ENCODE peak calls at places on chromosomes 1 and 21, in six cellular contexts. X, Y, P, I, L and O are unnamed samples.

GRCh38 chr1:243482237-243483022 is 226.6 kb downstream of the SDCCAG8 start:
- DNase-seq in P (no peak), Y (no peak), X (no peak), I (no peak), L (no peak), O (no peak)

GRCh38 chr1:1085911-1086841 is 12.1 kb upstream of the RNF223 start:
- DNase-seq in P (no peak), I (peak; percentile 16), L (no peak), X (no peak), Y (no peak), O (peak; percentile 17)

GRCh38 chr1:154969741-154970452 is 650 bp downstream of the SHC1 start:
- DNase-seq in X (no peak), L (no peak), I (no peak), P (no peak), Y (no peak), O (no peak)

GRCh38 chr1:170213598-170213997 is 67.8 kb downstream of the NTMT2 start:
- DNase-seq in X (no peak), P (peak; percentile 60), I (peak; percentile 68), L (no peak), Y (no peak), O (no peak)

GRCh38 chr1:226292874-226293552 is 16.0 kb downstream of the LIN9 start:
- DNase-seq in Y (no peak), L (no peak), P (no peak), I (no peak), X (no peak), O (no peak)

GRCh38 chr1:85566890-85567289 is 13.7 kb upstream of the CCN1 start:
- DNase-seq in Y (no peak), I (no peak), X (no peak), P (no peak), L (no peak), O (no peak)

GRCh38 chr1:9110669-9111356 is 18.1 kb downstream of the GPR157 start:
- DNase-seq in X (peak; percentile 88), Y (peak; percentile 80), I (peak; percentile 91), L (no peak), P (peak; percentile 96), O (peak; percentile 83)

GRCh38 chr1:17861685-17862084 is 106.6 kb downstream of the ACTL8 start:
- DNase-seq in I (no peak), Y (no peak), L (no peak), X (no peak), P (no peak), O (no peak)

GRCh38 chr21:37463083-37463780 is 96.7 kb downstream of the DYRK1A start:
- DNase-seq in I (no peak), X (no peak), Y (peak; percentile 46), P (no peak), L (no peak), O (no peak)

GRCh38 chr1:39142394-39143060 is 62.0 kb upstream of the MACF1 start:
- DNase-seq in X (peak; percentile 97), L (no peak), I (no peak), Y (no peak), P (peak; percentile 73), O (no peak)

GRCh38 chr21:45299026-45299863 is 11.6 kb upstream of the POFUT2 start:
- DNase-seq in I (no peak), Y (no peak), L (no peak), P (no peak), X (no peak), O (no peak)

GRCh38 chr1:100360790-100361232 is 8.5 kb downstream of the CDC14A start:
- DNase-seq in Y (no peak), X (no peak), L (no peak), P (peak; percentile 76), I (peak; percentile 40), O (no peak)

GRCh38 chr1:219489636-219490035 is 123.3 kb downstream of the ZC3H11B start:
- DNase-seq in I (no peak), L (no peak), X (no peak), Y (no peak), P (no peak), O (no peak)

GRCh38 chr21:25670726-25671125 is 31.7 kb downstream of the JAM2 start:
- DNase-seq in X (no peak), Y (no peak), I (no peak), P (no peak), L (no peak), O (no peak)

GRCh38 chr1:217554849-217555248 is 76.0 kb downstream of the GPATCH2 start:
- DNase-seq in Y (no peak), I (no peak), P (no peak), X (no peak), L (no peak), O (no peak)

GRCh38 chr21:46208761-46209721 is 19.5 kb downstream of the LSS start:
- DNase-seq in Y (no peak), I (peak; percentile 18), P (no peak), L (no peak), X (no peak), O (no peak)

GRCh38 chr1:208242829-208243521 is 1.2 kb downstream of the PLXNA2 start:
- DNase-seq in L (no peak), Y (peak; percentile 70), P (peak; percentile 23), I (no peak), X (no peak), O (peak; percentile 63)

GRCh38 chr21:44710756-44711326 is 531 bp downstream of the TSPEAR start:
- DNase-seq in P (no peak), L (no peak), X (no peak), Y (no peak), I (no peak), O (peak; percentile 41)

GRCh38 chr1:63928197-63929105 is 154.6 kb downstream of the ROR1 start:
- DNase-seq in Y (no peak), P (no peak), I (peak; percentile 57), L (no peak), X (no peak), O (no peak)

DNA sequence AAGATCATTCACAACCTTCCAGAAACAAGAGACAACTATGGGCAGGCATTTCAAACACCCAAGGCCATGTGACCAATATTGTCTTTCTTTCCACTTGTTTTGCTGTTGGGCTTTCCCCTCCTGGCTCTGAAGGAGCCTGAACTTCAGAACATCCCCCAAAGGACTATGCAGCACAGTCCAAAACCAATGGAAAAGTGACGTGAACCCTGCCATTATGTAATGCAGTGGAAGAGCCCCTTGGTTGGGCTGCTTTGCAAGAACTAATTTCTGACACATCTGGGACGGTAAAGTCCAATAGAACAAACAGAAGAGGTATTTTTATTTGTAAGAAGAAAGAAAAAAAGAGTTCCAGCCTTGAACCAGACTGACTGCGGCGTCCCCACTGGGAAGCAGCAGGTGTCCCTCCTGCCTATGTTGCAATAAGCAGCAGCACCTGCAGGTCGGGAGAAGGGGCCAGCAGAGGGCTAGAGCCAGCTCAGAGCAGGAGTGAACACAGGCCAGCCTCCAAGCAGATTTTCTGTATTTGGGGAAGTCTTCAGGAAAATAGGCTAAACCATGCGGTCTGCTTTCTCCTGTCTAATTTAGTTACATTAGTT is 116.7 kb downstream of the CDC7 start:
- DNase-seq in X (peak; percentile 26), I (no peak), L (no peak), Y (no peak), P (peak; percentile 63), O (no peak)
- TF ChIP-seq CTCF in X (peak; percentile 27), I (no peak), L (no peak), Y (no peak), P (peak; percentile 10), O (no peak)

DNA sequence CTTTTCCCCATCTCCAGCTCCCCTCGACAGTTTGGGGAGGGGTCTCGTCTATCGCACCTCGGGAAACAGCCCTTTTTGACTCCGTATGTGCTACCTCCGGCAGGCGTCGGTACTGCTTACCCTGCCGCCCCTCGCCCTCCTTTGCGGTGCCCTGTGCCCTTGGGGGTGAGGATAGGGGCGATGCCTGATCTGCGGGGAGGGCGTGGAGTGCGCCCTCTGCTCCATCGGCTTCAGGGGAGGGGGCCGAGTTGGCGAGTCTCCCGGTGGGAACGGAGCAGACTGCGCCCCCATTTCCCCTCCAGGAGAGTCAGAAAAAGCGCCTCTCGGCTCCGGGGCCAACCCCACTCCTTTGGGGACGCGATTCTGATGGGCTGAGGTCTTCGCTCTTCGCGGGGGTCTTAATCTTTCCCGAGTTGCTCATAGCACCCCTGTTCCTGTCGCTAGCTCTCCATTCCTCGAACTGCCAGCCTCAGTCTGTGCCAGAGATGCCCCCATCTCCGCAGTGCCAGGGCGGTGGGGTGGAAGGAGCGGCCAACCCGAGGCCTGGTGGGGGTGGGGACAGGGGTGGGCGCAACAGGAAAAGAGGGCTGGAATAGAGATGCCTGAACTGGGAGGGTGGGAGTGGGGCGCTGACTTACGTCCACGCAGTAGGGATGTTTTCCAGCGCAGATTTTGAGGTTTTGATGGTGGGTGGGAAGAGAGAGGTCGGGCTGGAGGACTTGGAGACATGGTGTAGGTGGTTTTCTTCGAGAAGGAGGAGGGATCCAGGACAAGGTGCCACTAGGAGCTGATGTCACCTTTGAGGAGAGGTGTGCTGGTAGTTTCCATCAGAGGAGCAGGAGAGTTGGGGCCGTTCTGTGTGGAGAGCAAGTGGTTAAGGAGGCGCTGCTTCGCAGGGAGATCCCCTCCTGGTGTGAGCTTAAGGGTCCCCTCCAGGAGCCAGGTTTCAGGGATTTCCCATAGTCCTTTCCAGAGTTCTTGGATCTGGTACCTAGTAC is 674 bp downstream of the PPFIA4 start:
- DNase-seq in X (no peak), P (peak; percentile 14), I (no peak), L (no peak), Y (no peak), O (no peak)
- TF ChIP-seq CTCF in X (no peak), P (no peak), I (no peak), L (no peak), Y (no peak), O (no peak)

GRCh38 chr1:77655431-77655974 is 27.0 kb downstream of the ZZZ3 start:
- DNase-seq in P (peak; percentile 62), X (no peak), I (no peak), L (no peak), Y (no peak), O (no peak)

GRCh38 chr1:77661696-77662095 is 20.8 kb downstream of the ZZZ3 start:
- DNase-seq in X (no peak), L (no peak), I (no peak), P (no peak), Y (no peak), O (no peak)

GRCh38 chr1:77664923-77665516 is 17.4 kb downstream of the ZZZ3 start:
- DNase-seq in P (no peak), I (no peak), X (no peak), Y (no peak), L (no peak), O (no peak)

GRCh38 chr1:77658271-77658670 is 24.2 kb downstream of the ZZZ3 start:
- DNase-seq in X (no peak), P (no peak), I (no peak), L (no peak), Y (no peak), O (no peak)

GRCh38 chr1:77659879-77660593 is 22.4 kb downstream of the ZZZ3 start:
- DNase-seq in Y (no peak), P (no peak), L (no peak), I (no peak), X (no peak), O (no peak)
- TF ChIP-seq CTCF in Y (no peak), P (no peak), L (no peak), I (no peak), X (no peak), O (no peak)

GRCh38 chr1:156480411-156481192 is 20.0 kb downstream of the MEF2D start:
- DNase-seq in X (no peak), I (no peak), P (no peak), Y (peak; percentile 64), L (no peak), O (peak; percentile 63)
- TF ChIP-seq CTCF in X (peak; percentile 22), I (peak; percentile 61), P (peak; percentile 36), Y (peak; percentile 78), L (peak; percentile 81), O (peak; percentile 59)